ENCODE peak calls at places on chromosomes 6 and 20, in four cellular contexts. C is GM12878, U is K562, P is HepG2. R is an unnamed sample.

GRCh38 chr6:41705996-41706835 is 29.2 kb downstream of the TFEB start:
- DNase-seq in C (peak), U (peak), P (peak), R (peak)

GRCh38 chr6:15504581-15505350 is 158.1 kb downstream of the DTNBP1 start:
- DNase-seq in C (no peak), U (no peak), P (peak), R (no peak)

GRCh38 chr20:3843490-3843889 is 3.1 kb upstream of the MAVS start:
- DNase-seq in P (peak), U (peak), C (no peak), R (no peak)

GRCh38 chr20:884983-885952 is 30.9 kb downstream of the ANGPT4 start:
- DNase-seq in P (no peak), U (no peak), C (no peak), R (peak)

GRCh38 chr6:158283304-158284005 is 28.8 kb upstream of the TULP4 start:
- DNase-seq in P (no peak), U (no peak), C (no peak), R (peak)

GRCh38 chr6:21265264-21266044 is 328.1 kb upstream of the SOX4 start:
- DNase-seq in P (no peak), U (no peak), C (no peak), R (no peak)

GRCh38 chr6:147941143-147941542 is 401.5 kb upstream of the SASH1 start:
- DNase-seq in C (no peak), U (no peak), P (no peak), R (peak)

GRCh38 chr6:106527979-106528378 is 101.3 kb downstream of the RTN4IP1 start:
- DNase-seq in P (no peak), C (no peak), U (no peak), R (no peak)

GRCh38 chr6:34147906-34148701 is 2.2 kb upstream of the GRM4 start:
- DNase-seq in P (no peak), C (no peak), U (no peak), R (peak)

GRCh38 chr20:6232436-6232835 is 109.6 kb upstream of the FERMT1 start:
- DNase-seq in U (no peak), P (no peak), C (no peak), R (no peak)

GRCh38 chr6:111605100-111605748 is 454 bp downstream of the TRAF3IP2 start:
- DNase-seq in P (no peak), U (peak), C (no peak), R (peak)

GRCh38 chr6:113031591-113031990 is 684.5 kb downstream of the RFPL4B start:
- DNase-seq in U (no peak), P (no peak), C (no peak), R (no peak)

GRCh38 chr20:59472059-59472458 is 132.3 kb upstream of the PHACTR3 start:
- DNase-seq in U (no peak), P (no peak), C (no peak), R (no peak)

GRCh38 chr6:127886603-127887002 is 14.3 kb downstream of the THEMIS start:
- DNase-seq in U (no peak), P (no peak), C (no peak), R (no peak)

GRCh38 chr6:143810745-143811144 is 32.4 kb upstream of the LTV1 start:
- DNase-seq in C (no peak), U (no peak), P (no peak), R (no peak)

GRCh38 chr20:50434653-50435396 is 75.4 kb upstream of the PTPN1 start:
- DNase-seq in P (peak), C (no peak), U (no peak), R (no peak)

GRCh38 chr6:169160091-169160854 is 93.4 kb downstream of the THBS2 start:
- DNase-seq in C (no peak), P (no peak), U (no peak), R (no peak)

GRCh38 chr20:1274485-1275313 is 8.6 kb downstream of the SNPH start:
- DNase-seq in U (peak), P (no peak), C (no peak), R (no peak)

GRCh38 chr6:32082951-32083350 is 26.2 kb downstream of the TNXB start:
- DNase-seq in U (no peak), P (no peak), C (no peak), R (no peak)

GRCh38 chr20:24357169-24357568 is 112.3 kb upstream of the SYNDIG1 start:
- DNase-seq in U (no peak), C (no peak), P (no peak), R (no peak)

GRCh38 chr6:26400626-26401025 is 1.4 kb upstream of the BTN3A1 start:
- DNase-seq in P (no peak), U (no peak), C (no peak), R (no peak)

GRCh38 chr6:36897629-36898028 is 11.9 kb downstream of the C6orf89 start:
- DNase-seq in U (no peak), C (no peak), P (peak), R (peak)

GRCh38 chr6:155327326-155328073 is 13.2 kb upstream of the TFB1M start:
- DNase-seq in C (no peak), U (peak), P (peak), R (peak)

GRCh38 chr6:36120979-36121706 is 9.2 kb upstream of the MAPK13 start:
- DNase-seq in P (no peak), C (no peak), U (peak), R (no peak)

GRCh38 chr20:34970193-34971037 is 14.7 kb downstream of the MYH7B start:
- DNase-seq in C (no peak), P (no peak), U (no peak), R (no peak)

DNA sequence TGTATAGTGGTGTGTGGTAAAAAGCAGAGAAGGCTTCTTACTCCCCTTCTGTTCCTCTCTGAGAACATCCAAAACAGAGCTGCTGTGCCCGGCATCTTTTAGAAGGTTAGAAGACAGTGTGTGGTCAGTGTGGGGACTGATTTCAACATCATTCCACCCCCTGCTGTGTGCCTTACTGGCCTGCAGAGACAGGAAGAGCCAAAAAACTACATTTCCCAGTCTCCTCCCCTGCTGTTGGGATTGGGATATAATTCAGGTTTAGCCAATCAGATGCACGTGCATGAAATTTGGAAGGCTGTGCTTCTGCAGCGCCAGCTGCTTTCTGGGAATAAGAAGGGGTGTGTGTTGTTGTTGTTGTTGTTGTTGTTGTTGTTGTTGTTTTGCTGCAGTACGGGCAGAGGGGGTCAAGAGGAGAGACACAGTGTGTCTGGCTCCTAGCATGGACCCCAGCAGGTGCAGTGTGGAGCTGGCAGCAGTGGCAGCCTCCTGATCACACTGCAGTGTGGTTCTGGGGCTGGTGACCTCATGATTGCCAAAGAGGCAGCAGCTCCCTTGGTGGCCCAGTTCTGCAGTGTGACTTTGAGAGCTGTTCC is 74.7 kb downstream of the MRPL14 start:
- DNase-seq in P (no peak), U (peak), C (no peak), R (peak)
- TF ChIP-seq CREM in P (no peak), U (peak), C (no peak), R (no peak)

DNA sequence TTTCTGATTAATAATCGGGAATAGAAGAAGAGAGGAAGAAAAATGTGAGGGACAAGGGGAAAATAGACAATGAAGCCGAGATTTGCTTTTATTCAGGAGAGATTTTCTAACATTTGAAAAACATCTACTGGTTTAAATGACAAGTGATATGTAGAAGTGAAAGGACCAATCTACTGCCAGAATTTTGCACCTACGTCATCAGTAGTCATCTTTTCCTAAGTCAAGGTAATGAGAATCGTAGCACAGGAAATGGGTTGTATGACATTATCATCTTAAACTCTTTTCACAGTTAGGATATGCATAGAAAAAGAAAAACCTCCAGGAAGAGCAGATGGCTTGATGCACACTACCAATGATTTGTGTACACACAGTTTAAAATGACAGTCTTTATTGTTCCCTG is 45.3 kb upstream of the RAB32 start:
- DNase-seq in P (no peak), C (no peak), U (no peak), R (no peak)
- TF ChIP-seq CREM in P (no peak), C (no peak), U (no peak), R (no peak)

DNA sequence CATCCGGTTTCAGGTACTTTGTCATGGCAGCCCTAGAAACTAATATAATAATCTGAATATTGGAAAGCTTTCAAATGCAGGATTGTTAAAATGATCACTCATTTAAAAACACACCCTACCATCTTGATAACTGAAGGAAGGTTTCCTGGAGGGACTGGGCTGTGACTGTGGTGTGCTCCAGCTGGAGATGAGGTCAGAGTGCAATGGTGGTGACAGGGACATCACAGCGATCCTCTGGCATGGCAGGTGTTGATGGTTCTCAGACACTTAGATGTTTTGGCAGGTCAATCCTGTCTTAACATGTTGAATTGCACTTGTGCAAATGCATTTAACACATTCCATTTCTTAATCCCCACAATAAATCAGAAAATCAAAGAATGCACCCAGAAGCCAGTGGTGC is 25.2 kb downstream of the CD83 start:
- DNase-seq in U (no peak), P (no peak), C (no peak), R (no peak)
- TF ChIP-seq CREM in U (no peak), P (no peak), C (no peak), R (no peak)

DNA sequence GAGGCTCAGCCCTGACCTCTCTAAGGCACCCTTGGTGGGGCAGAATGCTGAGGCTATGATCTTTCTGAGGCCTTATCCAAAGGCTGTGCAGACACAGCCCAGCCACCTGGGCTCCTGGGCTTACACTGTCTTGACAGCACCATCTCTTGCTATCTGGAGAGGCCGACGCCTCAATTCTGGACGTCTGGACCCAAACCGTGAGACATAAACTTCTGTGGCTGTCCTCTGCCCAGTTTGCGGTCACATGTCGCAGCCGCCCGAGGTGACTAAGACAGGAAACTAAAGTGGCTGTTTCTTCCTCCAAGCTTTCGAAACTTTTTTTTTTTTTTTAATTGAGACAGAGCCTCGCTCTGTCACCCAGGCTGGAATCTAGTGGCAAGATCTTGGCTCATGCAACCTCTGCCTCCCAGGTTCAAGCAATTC is 49.3 kb downstream of the PRR18 start:
- DNase-seq in U (no peak), P (no peak), C (no peak), R (no peak)
- TF ChIP-seq CREM in U (no peak), P (no peak), C (no peak), R (no peak)

DNA sequence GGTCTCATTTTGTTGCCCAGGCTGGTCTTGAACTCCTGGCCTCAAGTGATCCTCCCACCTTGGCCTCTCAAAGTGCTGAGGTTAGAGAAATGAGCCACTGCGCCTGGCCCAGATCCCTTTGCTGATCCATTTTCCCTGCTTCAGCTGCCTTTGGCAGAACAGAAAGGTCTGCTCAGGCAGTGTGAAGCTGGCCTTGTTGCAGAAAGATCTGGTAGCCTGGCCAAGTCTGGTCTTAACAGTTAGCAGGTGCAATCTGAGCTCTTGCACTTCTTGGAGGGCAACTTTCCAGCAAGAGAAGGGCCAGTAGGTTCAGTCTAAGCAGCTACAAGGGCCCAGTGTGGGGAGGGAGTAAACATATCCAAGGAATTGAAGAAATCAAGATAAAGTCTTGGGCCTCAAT is 38.8 kb upstream of the NEDD9 start:
- DNase-seq in U (no peak), P (no peak), C (no peak), R (no peak)
- TF ChIP-seq CREM in U (no peak), P (no peak), C (no peak), R (no peak)

DNA sequence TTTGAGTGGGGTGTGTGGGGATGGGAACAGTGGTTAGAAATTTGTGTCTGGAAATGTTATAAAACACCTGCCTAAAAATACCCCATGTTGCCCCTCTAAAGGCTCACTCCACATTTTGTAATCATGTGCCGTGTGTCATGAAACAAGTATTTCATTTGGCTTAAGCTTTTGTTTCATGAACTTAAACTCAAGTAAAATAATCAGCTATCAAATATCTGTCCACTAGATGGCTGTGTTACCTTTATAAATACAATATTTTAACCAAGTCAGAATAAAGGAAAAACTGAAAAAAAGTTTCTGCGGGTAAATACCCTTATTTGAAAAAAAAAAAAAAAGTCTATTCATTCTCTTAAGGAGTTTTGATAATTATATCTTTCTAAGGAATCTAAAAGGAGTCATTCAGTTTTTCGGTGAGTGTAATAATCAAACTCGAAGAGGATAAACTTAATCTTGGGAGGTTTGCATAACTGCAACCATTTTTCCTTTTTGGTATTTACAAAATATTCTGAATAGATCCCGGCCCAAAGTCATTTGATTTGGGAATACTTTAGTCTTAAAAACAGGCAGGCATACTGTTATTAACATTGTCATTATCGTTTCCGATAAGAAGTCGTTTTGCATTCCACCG is 29.9 kb upstream of the MTRF1L start:
- DNase-seq in P (peak), U (no peak), C (no peak), R (no peak)
- TF ChIP-seq CREM in P (no peak), U (no peak), C (no peak), R (no peak)